ENCODE peak calls at places on chromosomes 6 and 20, in nine cellular contexts. N, V, W, M, P, L, D, Z and E are unnamed samples.

GRCh38 chr6:105851181-105851580 is 235.0 kb upstream of the PRDM1 start:
- DNase-seq in Z (peak), P (peak), N (peak), D (no peak), W (no peak), M (peak), V (no peak), L (no peak), E (no peak)

GRCh38 chr20:61254881-61255589 is 3.0 kb downstream of the CDH4 start:
- DNase-seq in W (no peak), V (no peak), Z (no peak), P (no peak), N (peak), M (peak), L (no peak), D (no peak), E (no peak)

GRCh38 chr6:153003294-153003645 is 761 bp upstream of the MTRF1L start:
- DNase-seq in D (no peak), M (peak), L (no peak), W (no peak), P (no peak), Z (no peak), N (no peak), V (no peak), E (no peak)

GRCh38 chr6:169252805-169253189 is 849 bp downstream of the THBS2 start:
- DNase-seq in N (peak), W (no peak), V (no peak), Z (peak), P (no peak), L (no peak), M (peak), D (no peak), E (no peak)

GRCh38 chr6:154261688-154262397 is 94.8 kb downstream of the IPCEF1 start:
- DNase-seq in L (no peak), D (no peak), W (no peak), Z (no peak), M (no peak), N (no peak), V (no peak), P (no peak), E (no peak)

GRCh38 chr6:132491303-132491702 is 21.6 kb downstream of the STX7 start:
- DNase-seq in V (no peak), M (peak), N (peak), P (no peak), D (no peak), L (no peak), W (no peak), Z (no peak), E (no peak)

GRCh38 chr20:55793986-55794385 is 211.3 kb downstream of the CBLN4 start:
- DNase-seq in W (no peak), P (no peak), N (no peak), D (no peak), V (no peak), L (no peak), Z (no peak), M (no peak), E (no peak)

GRCh38 chr6:91299544-91300491 is 712.9 kb upstream of the MAP3K7 start:
- DNase-seq in D (no peak), L (no peak), P (peak), V (no peak), N (no peak), M (no peak), W (no peak), Z (no peak), E (no peak)

GRCh38 chr6:133568970-133569889 is 319.7 kb upstream of the TCF21 start:
- DNase-seq in Z (peak), M (peak), N (peak), V (peak), D (no peak), L (no peak), P (peak), W (no peak), E (no peak)

GRCh38 chr20:57844626-57845596 is 135.1 kb upstream of the PMEPA1 start:
- DNase-seq in M (no peak), W (no peak), P (no peak), Z (peak), L (no peak), N (no peak), D (no peak), V (no peak), E (no peak)